ENCODE peak calls at places on chromosomes 5 and 9, in nine cellular contexts. P is esophagus squamous epithelium, Q is ovary, A is esophagus muscularis mucosa, D is uterus, C is Peyer's patch, U is thyroid gland, N is GM12878, H is breast epithelium. L is an unnamed sample.
A peak's percentile ranks its signal among the peaks of the same experiment; 100 is the strongest.

GRCh38 chr5:112159435-112159834 is 259.6 kb downstream of the EPB41L4A start:
- DNase-seq in P (no peak), Q (no peak), A (peak; percentile 94), D (peak; percentile 55), C (no peak), U (no peak), N (no peak), H (no peak), L (no peak)

GRCh38 chr9:133341369-133342082 is 5.5 kb upstream of the SURF6 start:
- DNase-seq in P (no peak), Q (no peak), A (no peak), D (no peak), C (no peak), U (no peak), N (no peak), H (no peak), L (peak; percentile 92)

GRCh38 chr5:172866802-172867748 is 33.0 kb downstream of the ERGIC1 start:
- DNase-seq in P (no peak), Q (peak; percentile 66), A (no peak), D (peak; percentile 69), C (no peak), U (peak; percentile 83), N (no peak), H (no peak), L (peak; percentile 66)

GRCh38 chr5:125041798-125042197 is 295.4 kb upstream of the ZNF608 start:
- DNase-seq in P (no peak), Q (no peak), A (no peak), D (no peak), C (no peak), U (no peak), N (no peak), H (no peak), L (no peak)

GRCh38 chr9:68974431-68974830 is 39.5 kb downstream of the PRKACG start:
- DNase-seq in P (no peak), Q (no peak), A (no peak), D (no peak), C (no peak), U (no peak), N (peak; percentile 84), H (no peak), L (no peak)

GRCh38 chr5:175718401-175719108 is 60.7 kb downstream of the HRH2 start:
- DNase-seq in P (no peak), Q (no peak), A (no peak), D (no peak), C (peak; percentile 68), U (peak; percentile 56), N (no peak), H (peak; percentile 56), L (no peak)

GRCh38 chr9:133141833-133142594 is 21.0 kb upstream of the RALGDS start:
- DNase-seq in P (no peak), Q (no peak), A (no peak), D (peak; percentile 55), C (peak; percentile 74), U (peak; percentile 46), N (no peak), H (peak; percentile 81), L (peak; percentile 89)

GRCh38 chr5:178383919-178384814 is 151.6 kb upstream of the PHYKPL start:
- DNase-seq in P (no peak), Q (peak; percentile 50), A (no peak), D (no peak), C (peak; percentile 21), U (peak; percentile 38), N (no peak), H (no peak), L (peak; percentile 55)

GRCh38 chr9:88995205-88995604 is 3.9 kb downstream of the S1PR3 start:
- DNase-seq in P (no peak), Q (no peak), A (no peak), D (peak; percentile 10), C (no peak), U (no peak), N (no peak), H (no peak), L (no peak)

GRCh38 chr9:88992556-88992955 is 1.3 kb downstream of the S1PR3 start:
- DNase-seq in P (no peak), Q (no peak), A (no peak), D (peak; percentile 13), C (no peak), U (no peak), N (no peak), H (no peak), L (no peak)

GRCh38 chr9:88994820-88995180 is 3.5 kb downstream of the S1PR3 start:
- DNase-seq in P (no peak), Q (no peak), A (no peak), D (no peak), C (no peak), U (no peak), N (no peak), H (no peak), L (no peak)

GRCh38 chr9:88993871-88994819 is 2.9 kb downstream of the S1PR3 start:
- DNase-seq in P (no peak), Q (no peak), A (no peak), D (peak; percentile 24), C (no peak), U (no peak), N (no peak), H (no peak), L (no peak)

DNA sequence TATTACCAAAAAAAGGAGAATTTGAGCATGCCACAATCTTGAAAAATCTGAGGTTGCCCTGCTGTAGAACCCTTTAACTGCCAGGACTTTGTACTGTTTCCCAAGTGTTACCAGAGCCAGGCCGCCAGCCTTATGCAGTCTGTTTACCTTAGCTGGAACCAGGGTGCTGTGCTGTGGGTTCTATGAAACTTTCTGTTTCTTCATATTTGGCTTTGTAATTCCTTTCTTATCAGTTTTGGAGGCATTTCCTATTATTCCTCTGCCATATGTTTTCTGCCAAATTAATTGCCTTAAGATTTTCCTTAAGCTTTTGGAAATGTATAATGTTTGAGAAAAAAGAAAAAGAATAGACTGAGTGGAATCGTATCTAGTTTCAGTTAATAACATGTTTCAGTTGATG is 2.1 kb downstream of the S1PR3 start:
- DNase-seq in P (no peak), Q (no peak), A (no peak), D (peak; percentile 6), C (no peak), U (no peak), N (no peak), H (no peak), L (no peak)
- H3K4me1 ChIP-seq in P (peaks cover 5% of the 10 kb centered on the region), Q (peaks cover 12% of the 10 kb centered on the region), A (peaks cover 39% of the 10 kb centered on the region), D (peaks cover 3% of the 10 kb centered on the region), C (no peaks in the 10 kb centered on the region), U (peaks cover 6% of the 10 kb centered on the region), N (no peaks in the 10 kb centered on the region), H (peaks cover 3% of the 10 kb centered on the region), L (peaks cover 81% of the 10 kb centered on the region)

DNA sequence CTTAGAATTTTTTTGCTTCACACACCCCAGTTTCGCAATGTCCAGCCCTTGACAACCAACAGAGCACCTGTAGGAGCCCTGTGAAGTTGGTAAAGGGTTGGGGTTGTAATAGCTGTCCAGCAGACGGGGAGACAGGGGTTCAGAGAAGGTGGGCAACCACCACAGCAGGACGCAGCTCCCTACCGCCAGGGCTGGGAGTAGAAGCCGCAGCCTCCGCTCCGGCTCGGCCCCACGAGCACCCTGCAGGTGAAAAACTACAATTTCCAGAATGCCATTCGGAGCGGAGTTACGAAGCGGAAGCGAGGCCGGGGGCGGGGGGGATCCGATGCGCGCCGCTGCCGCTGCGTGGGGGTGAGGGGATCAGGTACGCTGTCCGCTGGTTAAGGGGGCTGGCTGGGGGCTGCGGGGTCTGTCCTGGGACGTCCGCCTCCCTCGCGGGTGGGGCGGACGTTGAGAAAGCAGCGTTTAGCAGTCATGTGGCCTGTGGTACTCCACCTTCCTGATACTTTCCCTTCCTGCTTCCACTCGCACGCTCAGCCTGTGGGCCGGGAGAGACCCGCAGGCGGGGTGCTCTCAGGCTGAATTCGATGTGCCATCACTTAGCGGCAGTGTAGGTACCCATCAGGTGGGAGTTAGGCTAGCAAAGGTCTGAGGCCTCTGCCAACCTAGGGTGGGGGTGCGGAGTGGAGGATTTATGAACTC is at the start of gene TRMT10B:
- DNase-seq in P (no peak), Q (peak; percentile 82), A (no peak), D (peak; percentile 62), C (peak; percentile 78), U (peak; percentile 58), N (peak; percentile 34), H (no peak), L (peak; percentile 91)
- TF ChIP-seq POLR2A in P (peak; percentile 30), Q (no peak), A (no peak), D (no peak), C (no peak), U (peak; percentile 40), N (peak; percentile 75), H (no peak), L (no peak)

GRCh38 chr5:132099905-132100304 is 26.3 kb downstream of the CSF2 start:
- DNase-seq in P (no peak), Q (no peak), A (no peak), D (no peak), C (no peak), U (no peak), N (no peak), H (no peak), L (no peak)

GRCh38 chr5:132102101-132102701 is 28.6 kb downstream of the CSF2 start:
- DNase-seq in P (no peak), Q (no peak), A (peak; percentile 91), D (no peak), C (no peak), U (no peak), N (no peak), H (no peak), L (peak; percentile 71)

GRCh38 chr5:132102944-132103343 is 29.4 kb downstream of the CSF2 start:
- DNase-seq in P (no peak), Q (no peak), A (no peak), D (no peak), C (no peak), U (no peak), N (no peak), H (no peak), L (no peak)

GRCh38 chr5:132100672-132101261 is 27.2 kb downstream of the CSF2 start:
- DNase-seq in P (no peak), Q (no peak), A (no peak), D (no peak), C (no peak), U (no peak), N (peak; percentile 75), H (no peak), L (peak; percentile 80)

GRCh38 chr5:132101385-132101880 is 27.8 kb downstream of the CSF2 start:
- DNase-seq in P (no peak), Q (no peak), A (no peak), D (no peak), C (no peak), U (no peak), N (no peak), H (no peak), L (peak; percentile 80)
- H3K27ac ChIP-seq in P (no peak overlapping the region), Q (no peak overlapping the region), A (no peak overlapping the region), D (no peak overlapping the region), C (peak overlapping the region; percentile 74), U (no peak overlapping the region), N (peak overlapping the region; percentile 38), H (peak overlapping the region; percentile 16), L (peak overlapping the region; percentile 30)

GRCh38 chr5:10321882-10322281 is 14.2 kb upstream of the CMBL start:
- DNase-seq in P (no peak), Q (no peak), A (no peak), D (no peak), C (no peak), U (no peak), N (no peak), H (no peak), L (no peak)

GRCh38 chr5:10320793-10321192 is 13.1 kb upstream of the CMBL start:
- DNase-seq in P (no peak), Q (no peak), A (no peak), D (no peak), C (no peak), U (no peak), N (no peak), H (peak; percentile 3), L (no peak)

GRCh38 chr5:10315824-10316509 is 8.3 kb upstream of the CMBL start:
- DNase-seq in P (no peak), Q (no peak), A (no peak), D (no peak), C (no peak), U (peak; percentile 31), N (no peak), H (no peak), L (no peak)

GRCh38 chr5:10317825-10318682 is 10.4 kb upstream of the CMBL start:
- DNase-seq in P (no peak), Q (no peak), A (no peak), D (no peak), C (no peak), U (no peak), N (peak; percentile 20), H (no peak), L (no peak)

DNA sequence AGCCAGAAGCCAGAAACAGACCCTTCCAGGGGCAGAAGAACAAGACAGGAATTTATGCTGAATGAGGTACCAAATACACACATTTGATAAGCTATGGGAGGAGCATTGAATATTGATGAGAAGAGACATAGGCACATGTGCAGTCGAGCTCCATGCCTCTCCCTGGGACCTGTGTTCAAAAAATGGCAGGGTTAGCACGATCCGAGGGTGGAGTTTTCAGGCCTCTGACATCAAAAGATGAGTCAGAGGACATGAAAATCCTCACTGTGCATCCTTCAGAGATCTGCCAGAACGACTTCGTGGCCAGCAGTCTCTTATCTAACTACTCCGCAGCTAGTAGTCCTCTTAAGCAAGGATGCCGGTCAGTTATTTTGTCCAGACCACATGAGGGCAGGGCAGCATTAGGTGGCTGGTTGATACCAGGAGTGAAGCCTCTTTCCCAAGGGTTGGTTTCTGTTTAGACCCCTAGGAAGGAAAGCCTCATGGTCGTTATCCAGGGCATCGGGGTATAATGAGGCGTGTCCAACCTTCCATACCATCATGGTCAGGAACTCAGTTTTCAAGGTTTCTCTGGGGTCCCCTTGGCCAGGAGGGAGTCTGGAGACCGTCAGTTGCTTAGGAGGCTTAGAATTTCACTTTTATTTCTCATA is 11.6 kb upstream of the CMBL start:
- DNase-seq in P (no peak), Q (peak; percentile 70), A (no peak), D (peak; percentile 61), C (no peak), U (no peak), N (no peak), H (no peak), L (no peak)
- H3K4me1 ChIP-seq in P (no peaks in the 10 kb centered on the region), Q (no peaks in the 10 kb centered on the region), A (no peaks in the 10 kb centered on the region), D (no peaks in the 10 kb centered on the region), C (no peaks in the 10 kb centered on the region), U (peaks cover 9% of the 10 kb centered on the region), N (no peaks in the 10 kb centered on the region), H (no peaks in the 10 kb centered on the region), L (no peaks in the 10 kb centered on the region)